ENCODE peak calls at places on chromosomes 5 and 9, in six cellular contexts. M, J, E, Y, N and G are unnamed samples.

GRCh38 chr5:12110629-12111028 is 206.4 kb upstream of the CTNND2 start:
- DNase-seq in M (no peak), J (no peak), E (no peak), Y (no peak), N (no peak), G (no peak)

GRCh38 chr9:136707849-136708517 is 4.4 kb upstream of the DIPK1B start:
- DNase-seq in M (no peak), J (no peak), E (no peak), Y (no peak), N (no peak), G (no peak)

GRCh38 chr9:126852289-126852688 is 8.2 kb upstream of the ZBTB34 start:
- DNase-seq in M (no peak), J (no peak), E (no peak), Y (no peak), N (no peak), G (no peak)

GRCh38 chr5:80346055-80346454 is 26.3 kb downstream of the SPZ1 start:
- DNase-seq in M (no peak), J (peak; percentile 23), E (no peak), Y (peak; percentile 48), N (no peak), G (no peak)

GRCh38 chr5:124438390-124439380 is 307.8 kb downstream of the ZNF608 start:
- DNase-seq in M (no peak), J (no peak), E (no peak), Y (no peak), N (no peak), G (no peak)

GRCh38 chr9:6413365-6414263 is 615 bp downstream of the UHRF2 start:
- DNase-seq in M (peak; percentile 72), J (peak; percentile 42), E (peak; percentile 38), Y (no peak), N (no peak), G (peak; percentile 28)

GRCh38 chr9:136848393-136849037 is 694 bp upstream of the PHPT1 start:
- DNase-seq in M (peak; percentile 66), J (peak; percentile 31), E (peak; percentile 57), Y (no peak), N (no peak), G (no peak)

GRCh38 chr5:113663879-113664278 is 150.4 kb downstream of the YTHDC2 start:
- DNase-seq in M (peak; percentile 68), J (peak; percentile 39), E (peak; percentile 45), Y (peak; percentile 51), N (no peak), G (peak; percentile 62)

GRCh38 chr5:5752844-5753243 is 330.4 kb downstream of the ICE1 start:
- DNase-seq in M (no peak), J (no peak), E (no peak), Y (no peak), N (no peak), G (no peak)

GRCh38 chr9:99822596-99823391 is 1.1 kb downstream of the NR4A3 start:
- DNase-seq in M (peak; percentile 57), J (peak; percentile 48), E (peak; percentile 23), Y (no peak), N (peak; percentile 37), G (peak; percentile 40)

GRCh38 chr5:122776143-122776542 is 1.3 kb downstream of the SNX2 start:
- DNase-seq in M (no peak), J (no peak), E (no peak), Y (no peak), N (no peak), G (no peak)
- H3K27ac ChIP-seq in M (peak overlapping the region; percentile 92), J (peak overlapping the region; percentile 78), E (peak overlapping the region; percentile 93), Y (no peak overlapping the region), N (peak overlapping the region; percentile 88), G (no peak overlapping the region)

GRCh38 chr9:35508069-35508468 is 18.2 kb downstream of the RUSC2 start:
- DNase-seq in M (no peak), J (no peak), E (no peak), Y (no peak), N (no peak), G (no peak)

GRCh38 chr9:35511453-35511852 is 21.5 kb downstream of the RUSC2 start:
- DNase-seq in M (no peak), J (no peak), E (no peak), Y (no peak), N (no peak), G (no peak)

GRCh38 chr9:35510366-35510744 is 20.4 kb downstream of the RUSC2 start:
- DNase-seq in M (no peak), J (no peak), E (no peak), Y (no peak), N (no peak), G (no peak)

GRCh38 chr9:35506359-35506758 is 16.4 kb downstream of the RUSC2 start:
- DNase-seq in M (no peak), J (no peak), E (no peak), Y (no peak), N (no peak), G (no peak)

DNA sequence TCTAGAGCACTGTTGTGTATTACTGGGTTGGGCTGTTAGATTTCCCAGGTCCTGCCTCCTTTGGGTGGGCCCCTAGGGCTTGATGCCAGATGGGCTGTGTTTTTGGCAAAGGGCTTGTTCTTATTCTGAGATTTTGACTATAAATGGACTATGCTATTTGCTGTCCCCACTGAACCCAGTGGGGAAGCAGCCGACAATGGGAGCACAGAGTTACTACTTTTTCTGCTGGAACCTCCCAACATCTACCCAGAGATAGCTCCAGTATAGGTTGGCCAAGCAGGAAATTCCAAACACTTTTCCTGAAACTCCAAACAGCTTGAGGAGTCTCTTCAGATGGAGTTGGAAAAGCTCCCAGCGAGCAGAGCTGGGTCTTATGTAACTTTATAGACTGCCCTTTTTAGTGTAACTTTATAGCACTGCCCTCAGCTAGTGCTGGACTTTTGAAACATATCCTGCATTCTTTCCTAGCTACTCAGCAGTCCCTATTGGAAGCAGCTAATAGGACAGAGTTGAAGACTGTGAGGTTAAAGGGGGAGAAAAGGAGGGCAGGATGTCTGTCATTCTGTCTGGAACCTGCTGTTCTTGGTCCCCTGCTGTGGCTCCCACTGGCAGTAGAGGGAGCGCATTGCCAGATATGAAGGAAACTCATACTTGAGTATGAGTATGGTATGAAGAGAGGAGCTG is 21.0 kb downstream of the RUSC2 start:
- DNase-seq in M (peak; percentile 61), J (peak; percentile 50), E (peak; percentile 81), Y (peak; percentile 73), N (peak; percentile 87), G (peak; percentile 89)
- TF ChIP-seq CTCF in M (peak; percentile 24), J (peak; percentile 37), E (peak; percentile 68), Y (no peak), N (peak; percentile 31), G (peak; percentile 39)

DNA sequence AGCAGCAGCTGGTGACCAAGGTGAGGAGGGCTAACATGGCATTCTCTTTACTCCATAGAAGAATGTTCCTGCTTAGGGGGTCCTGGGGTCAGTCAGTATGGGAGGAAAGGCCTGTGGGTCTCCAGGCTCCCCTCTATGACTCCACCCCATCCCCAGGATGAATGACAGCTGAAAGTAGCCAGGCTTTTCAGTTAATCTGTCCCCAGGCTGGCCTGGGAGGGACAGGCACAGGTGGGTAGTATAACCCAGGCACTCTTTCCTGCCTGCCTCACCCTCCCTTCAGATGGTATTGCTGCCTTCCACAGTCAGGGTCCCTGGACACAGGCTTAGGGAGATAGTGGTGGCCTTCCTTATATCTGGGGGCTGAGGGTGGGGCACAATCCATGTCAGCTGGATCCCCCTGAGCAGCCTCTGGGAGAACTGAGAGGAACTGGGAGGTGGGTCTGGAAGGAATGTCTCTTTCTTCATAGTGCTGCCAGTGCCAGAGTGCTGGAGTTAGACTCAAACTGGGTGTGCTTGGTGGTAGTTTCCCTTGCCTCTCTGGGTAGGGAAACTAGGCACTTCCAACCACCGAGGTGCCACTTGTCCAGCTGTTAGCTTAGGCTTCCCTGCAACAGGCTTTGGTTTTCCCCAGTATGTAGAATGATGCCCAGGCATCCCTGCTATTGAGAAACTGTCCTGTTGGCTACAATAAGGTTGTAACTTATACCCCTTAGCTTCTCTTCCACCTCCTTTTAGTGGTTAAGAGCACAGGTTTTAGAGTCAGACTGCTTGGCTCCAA is 27.8 kb downstream of the LARP1 start:
- DNase-seq in M (no peak), J (no peak), E (no peak), Y (no peak), N (no peak), G (no peak)
- H3K4me1 ChIP-seq in M (no peaks in the 10 kb centered on the region), J (peaks cover 22% of the 10 kb centered on the region), E (peaks cover 96% of the 10 kb centered on the region), Y (peaks cover 9% of the 10 kb centered on the region), N (peaks cover 9% of the 10 kb centered on the region), G (peaks cover 99% of the 10 kb centered on the region)

GRCh38 chr5:60585618-60586017 is 114.3 kb downstream of the DEPDC1B start:
- DNase-seq in M (no peak), J (no peak), E (no peak), Y (no peak), N (no peak), G (no peak)
- H3K27ac ChIP-seq in M (no peak overlapping the region), J (no peak overlapping the region), E (no peak overlapping the region), Y (no peak overlapping the region), N (no peak overlapping the region), G (no peak overlapping the region)

DNA sequence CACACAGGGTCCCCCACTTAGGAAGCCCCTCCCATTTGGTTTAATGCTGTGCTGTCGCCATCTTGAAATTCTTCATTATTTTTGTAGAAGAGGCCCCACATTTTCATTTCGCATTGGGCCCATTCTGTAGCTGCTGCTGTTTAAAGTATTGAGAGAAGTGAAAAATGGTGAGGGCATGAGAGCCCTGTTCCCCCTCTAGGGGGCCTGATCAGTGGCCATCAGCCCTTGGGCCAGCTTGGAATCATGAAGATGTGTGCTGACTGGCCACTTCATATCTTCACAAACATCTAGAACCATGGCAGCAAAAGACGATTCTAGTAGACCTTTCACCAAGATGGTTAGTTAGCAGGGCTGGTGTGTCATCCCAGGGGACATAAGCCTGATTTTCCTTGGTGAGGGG is 3.3 kb downstream of the TMEM268 start:
- DNase-seq in M (no peak), J (no peak), E (no peak), Y (no peak), N (no peak), G (no peak)
- TF ChIP-seq CTCF in M (no peak), J (no peak), E (no peak), Y (no peak), N (no peak), G (no peak)

GRCh38 chr9:121357011-121357410 is 13.0 kb downstream of the STOM start:
- DNase-seq in M (no peak), J (no peak), E (no peak), Y (no peak), N (no peak), G (no peak)
- H3K4me1 ChIP-seq in M (peaks cover 4% of the 10 kb centered on the region), J (peaks cover 26% of the 10 kb centered on the region), E (peaks cover 100% of the 10 kb centered on the region), Y (peaks cover 8% of the 10 kb centered on the region), N (peaks cover 10% of the 10 kb centered on the region), G (peaks cover 100% of the 10 kb centered on the region)

GRCh38 chr9:125746774-125747052 is 460 bp upstream of the PBX3 start:
- DNase-seq in M (no peak), J (no peak), E (no peak), Y (no peak), N (no peak), G (no peak)
- H3K27ac ChIP-seq in M (peak overlapping the region; percentile 42), J (no peak overlapping the region), E (peak overlapping the region; percentile 80), Y (peak overlapping the region; percentile 50), N (peak overlapping the region; percentile 92), G (peak overlapping the region; percentile 88)

GRCh38 chr5:128083811-128084227 is 253 bp downstream of the SLC12A2 start:
- DNase-seq in M (no peak), J (no peak), E (no peak), Y (no peak), N (no peak), G (no peak)
- TF ChIP-seq CTCF in M (peak; percentile 34), J (peak; percentile 42), E (peak; percentile 64), Y (no peak), N (peak; percentile 50), G (peak; percentile 62)

GRCh38 chr9:114694146-114694545 is 12.2 kb upstream of the TEX48 start:
- DNase-seq in M (no peak), J (peak; percentile 50), E (no peak), Y (no peak), N (no peak), G (no peak)
- H3K4me1 ChIP-seq in M (no peaks in the 10 kb centered on the region), J (peaks cover 53% of the 10 kb centered on the region), E (peaks cover 10% of the 10 kb centered on the region), Y (peaks cover 16% of the 10 kb centered on the region), N (no peaks in the 10 kb centered on the region), G (no peaks in the 10 kb centered on the region)